ENCODE peak calls at places on chromosomes 11 and 22, in four cellular contexts. U, P, G and E are unnamed samples.
A peak's percentile ranks its signal among the peaks of the same experiment; 100 is the strongest.

GRCh38 chr22:42322562-42322926 is 52.1 kb upstream of the TCF20 start:
- DNase-seq in G (no peak), P (no peak), U (no peak), E (no peak)

GRCh38 chr11:68508425-68508824 is 47.9 kb downstream of the PPP6R3 start:
- DNase-seq in G (no peak), U (no peak), P (no peak), E (no peak)

GRCh38 chr22:26558246-26558895 is 31.6 kb downstream of the TPST2 start:
- DNase-seq in G (no peak), U (no peak), P (no peak), E (no peak)

GRCh38 chr22:26986051-26986881 is 328.9 kb downstream of the MIAT start:
- DNase-seq in G (no peak), P (peak; percentile 39), U (no peak), E (peak; percentile 31)

GRCh38 chr22:46072981-46073682 is 77.2 kb upstream of the PPARA start:
- DNase-seq in U (no peak), G (no peak), P (peak; percentile 83), E (no peak)

GRCh38 chr11:123454060-123454651 is 24.1 kb downstream of the GRAMD1B start:
- DNase-seq in G (peak; percentile 88), P (no peak), U (no peak), E (no peak)

GRCh38 chr11:65170058-65170534 is at the start of gene SPDYC:
- DNase-seq in G (peak; percentile 56), U (no peak), P (no peak), E (no peak)

GRCh38 chr11:76863196-76863777 is 2.6 kb downstream of the ACER3 start:
- DNase-seq in U (no peak), G (no peak), P (no peak), E (no peak)

GRCh38 chr11:63906585-63906984 is 10.4 kb downstream of the RCOR2 start:
- DNase-seq in P (no peak), U (no peak), G (no peak), E (no peak)

GRCh38 chr11:113989381-113989780 is 14.5 kb downstream of the HTR3A start:
- DNase-seq in G (no peak), P (no peak), U (no peak), E (no peak)

GRCh38 chr11:926341-926916 is 759 bp downstream of the AP2A2 start:
- DNase-seq in P (no peak), G (peak; percentile 10), U (peak; percentile 75), E (peak; percentile 47)

GRCh38 chr22:29936186-29936585 is 53.2 kb downstream of the MTMR3 start:
- DNase-seq in U (no peak), P (no peak), G (no peak), E (no peak)

GRCh38 chr11:117855452-117855851 is 21.0 kb downstream of the FXYD6 start:
- DNase-seq in G (no peak), U (no peak), P (peak; percentile 63), E (no peak)

GRCh38 chr11:74671520-74672196 is 59.6 kb downstream of the CHRDL2 start:
- DNase-seq in G (no peak), P (peak; percentile 76), U (no peak), E (no peak)

GRCh38 chr11:1025410-1026162 is 10.9 kb downstream of the MUC6 start:
- DNase-seq in G (no peak), P (no peak), U (no peak), E (no peak)

GRCh38 chr11:68262544-68262827 is 9.3 kb downstream of the C11orf24 start:
- DNase-seq in G (no peak), P (peak; percentile 76), U (no peak), E (no peak)

GRCh38 chr22:33539902-33540751 is 380.1 kb downstream of the LARGE1 start:
- DNase-seq in G (no peak), P (peak; percentile 91), U (peak; percentile 40), E (no peak)

GRCh38 chr22:27674524-27674923 is 127.0 kb downstream of the MN1 start:
- DNase-seq in P (no peak), G (no peak), U (no peak), E (no peak)

GRCh38 chr11:103803062-103803461 is 233.4 kb upstream of the DDI1 start:
- DNase-seq in P (no peak), G (no peak), U (no peak), E (no peak)

GRCh38 chr22:45731798-45732495 is 60.3 kb downstream of the ATXN10 start:
- DNase-seq in P (no peak), U (no peak), G (no peak), E (no peak)

GRCh38 chr22:32852346-32853251 is 51.1 kb downstream of the TIMP3 start:
- DNase-seq in G (no peak), U (no peak), P (no peak), E (no peak)

GRCh38 chr22:20118572-20119020 is 1.6 kb upstream of the TRMT2A start:
- DNase-seq in P (no peak), G (no peak), U (no peak), E (no peak)

GRCh38 chr11:111665779-111666178 is 63.5 kb downstream of the SIK2 start:
- DNase-seq in G (no peak), P (no peak), U (no peak), E (no peak)

GRCh38 chr22:39013923-39014722 is at the start of gene APOBEC3C:
- DNase-seq in U (peak; percentile 43), G (peak; percentile 65), P (peak; percentile 94), E (no peak)

GRCh38 chr11:13320688-13321087 is 43.1 kb downstream of the BMAL1 start:
- DNase-seq in U (no peak), P (no peak), G (no peak), E (no peak)